ENCODE peak calls at places on chromosomes 7 and 10, in seven cellular contexts. A is NCI-H2171 treated with DMSO at 0.1 percent for 48 hours, L is foreskin melanocyte, X is GM12891, T is smooth muscle cell of the brain vasculature, B is dermis microvascular lymphatic vessel endothelial cell, W is EL. O is an unnamed sample.

GRCh38 chr7:130297628-130298027 is 4.7 kb downstream of the CPA4 start:
- DNase-seq in A (no peak), L (no peak), X (no peak), T (no peak), B (no peak), W (no peak), O (no peak)

GRCh38 chr10:133278577-133279265 is 2.1 kb upstream of the ADAM8 start:
- DNase-seq in A (no peak), L (no peak), X (peak; percentile 86), T (no peak), B (no peak), W (peak; percentile 67), O (no peak)

GRCh38 chr7:5195157-5195556 is 5.1 kb downstream of the WIPI2 start:
- DNase-seq in A (no peak), L (no peak), X (no peak), T (no peak), B (no peak), W (no peak), O (no peak)

GRCh38 chr10:26468291-26468690 is 30.1 kb downstream of the APBB1IP start:
- DNase-seq in A (no peak), L (no peak), X (no peak), T (no peak), B (no peak), W (peak; percentile 86), O (no peak)

GRCh38 chr10:72812798-72813430 is 80.6 kb upstream of the OIT3 start:
- DNase-seq in A (no peak), L (no peak), X (no peak), T (no peak), B (peak; percentile 60), W (peak; percentile 85), O (no peak)

GRCh38 chr10:42734537-42734936 is 48.1 kb upstream of the BMS1 start:
- DNase-seq in A (no peak), L (no peak), X (no peak), T (no peak), B (no peak), W (no peak), O (no peak)

GRCh38 chr7:6167587-6168154 is 104.8 kb downstream of the CYTH3 start:
- DNase-seq in A (no peak), L (no peak), X (no peak), T (no peak), B (no peak), W (no peak), O (no peak)

GRCh38 chr10:113336549-113337130 is 216.2 kb upstream of the HABP2 start:
- DNase-seq in A (no peak), L (no peak), X (no peak), T (no peak), B (no peak), W (no peak), O (no peak)

GRCh38 chr7:98702021-98702420 is 84.9 kb downstream of the NPTX2 start:
- DNase-seq in A (peak; percentile 20), L (no peak), X (no peak), T (no peak), B (no peak), W (no peak), O (no peak)

GRCh38 chr10:92573091-92573797 is 649 bp downstream of the IDE start:
- DNase-seq in A (peak; percentile 3), L (peak; percentile 35), X (no peak), T (no peak), B (peak; percentile 51), W (peak; percentile 57), O (no peak)

GRCh38 chr7:4297843-4298219 is 384.3 kb upstream of the FOXK1 start:
- DNase-seq in A (no peak), L (no peak), X (no peak), T (no peak), B (no peak), W (no peak), O (no peak)

GRCh38 chr10:33566001-33566400 is 231.5 kb upstream of the NRP1 start:
- DNase-seq in A (no peak), L (no peak), X (no peak), T (no peak), B (no peak), W (no peak), O (no peak)

GRCh38 chr7:158366916-158367633 is 220.5 kb downstream of the PTPRN2 start:
- DNase-seq in A (no peak), L (no peak), X (no peak), T (no peak), B (no peak), W (no peak), O (no peak)

GRCh38 chr7:97167176-97167575 is 49.7 kb downstream of the SDHAF3 start:
- DNase-seq in A (no peak), L (no peak), X (no peak), T (no peak), B (no peak), W (no peak), O (no peak)

GRCh38 chr10:6116806-6117205 is 28.0 kb downstream of the RBM17 start:
- DNase-seq in A (no peak), L (no peak), X (no peak), T (no peak), B (no peak), W (no peak), O (no peak)

GRCh38 chr7:39332142-39332541 is 234.1 kb upstream of the YAE1 start:
- DNase-seq in A (no peak), L (no peak), X (no peak), T (no peak), B (no peak), W (no peak), O (no peak)

GRCh38 chr7:3301472-3301778 is 373 bp downstream of the SDK1 start:
- DNase-seq in A (no peak), L (no peak), X (no peak), T (no peak), B (no peak), W (no peak), O (no peak)

GRCh38 chr7:68720722-68721121 is 877.6 kb upstream of the AUTS2 start:
- DNase-seq in A (no peak), L (no peak), X (no peak), T (no peak), B (no peak), W (no peak), O (no peak)

GRCh38 chr10:101030492-101031127 is 319 bp downstream of the PDZD7 start:
- DNase-seq in A (no peak), L (no peak), X (no peak), T (no peak), B (no peak), W (peak; percentile 48), O (no peak)

GRCh38 chr10:15180736-15181135 is 12.2 kb upstream of the NMT2 start:
- DNase-seq in A (no peak), L (no peak), X (no peak), T (no peak), B (no peak), W (peak; percentile 59), O (no peak)

GRCh38 chr10:3090388-3090787 is 23.0 kb downstream of the PFKP start:
- DNase-seq in A (no peak), L (no peak), X (no peak), T (no peak), B (no peak), W (no peak), O (no peak)

GRCh38 chr10:92757066-92757716 is 67.4 kb downstream of the HHEX start:
- DNase-seq in A (no peak), L (peak; percentile 74), X (peak; percentile 39), T (no peak), B (peak; percentile 90), W (peak; percentile 84), O (no peak)

GRCh38 chr10:21171197-21171935 is 274.3 kb upstream of the NEBL start:
- DNase-seq in A (no peak), L (no peak), X (no peak), T (no peak), B (peak; percentile 16), W (no peak), O (no peak)

GRCh38 chr7:130276796-130277762 is 10.4 kb downstream of the CPA2 start:
- DNase-seq in A (no peak), L (peak; percentile 87), X (no peak), T (no peak), B (no peak), W (peak; percentile 63), O (no peak)

GRCh38 chr10:132120734-132121510 is 55.2 kb downstream of the JAKMIP3 start:
- DNase-seq in A (no peak), L (no peak), X (no peak), T (no peak), B (no peak), W (no peak), O (no peak)

GRCh38 chr7:19522486-19522885 is 186.4 kb downstream of the POLR1F start:
- DNase-seq in A (no peak), L (peak; percentile 57), X (no peak), T (peak; percentile 62), B (no peak), W (peak; percentile 76), O (no peak)

GRCh38 chr10:15528478-15529239 is 157.6 kb upstream of the FAM171A1 start:
- DNase-seq in A (no peak), L (no peak), X (no peak), T (no peak), B (no peak), W (no peak), O (no peak)

GRCh38 chr7:27647052-27647451 is 15.6 kb downstream of the HIBADH start:
- DNase-seq in A (no peak), L (no peak), X (no peak), T (no peak), B (peak; percentile 75), W (peak; percentile 71), O (no peak)

GRCh38 chr10:96512524-96512991 is 1.2 kb downstream of the TLL2 start:
- DNase-seq in A (no peak), L (peak; percentile 3), X (peak; percentile 33), T (no peak), B (peak; percentile 18), W (peak; percentile 29), O (no peak)